ENCODE peak calls at places on chromosomes 6 and 20, in eight cellular contexts. K, W, S, U, X, A, M and Y are unnamed samples.

GRCh38 chr6:154460306-154461071 is 50.0 kb downstream of the CNKSR3 start:
- DNase-seq in X (no peak), A (no peak), U (no peak), M (peak; percentile 51), S (no peak), W (peak; percentile 70), K (peak; percentile 39), Y (no peak)

GRCh38 chr6:28081486-28081751 is 1.1 kb downstream of the ZNF165 start:
- DNase-seq in M (peak; percentile 1), W (no peak), A (no peak), X (no peak), S (no peak), U (peak; percentile 30), K (no peak), Y (no peak)

GRCh38 chr6:6704423-6705060 is 116.0 kb downstream of the LY86 start:
- DNase-seq in M (no peak), K (no peak), W (no peak), A (no peak), S (no peak), U (no peak), X (no peak), Y (no peak)

GRCh38 chr6:18262812-18263560 is 1.3 kb downstream of the DEK start:
- DNase-seq in X (no peak), K (peak; percentile 30), A (no peak), U (peak; percentile 21), W (peak; percentile 53), M (no peak), S (no peak), Y (no peak)

GRCh38 chr20:45014671-45015415 is 48.5 kb downstream of the STK4 start:
- DNase-seq in W (no peak), X (no peak), A (no peak), M (peak; percentile 69), S (no peak), K (peak; percentile 26), U (no peak), Y (no peak)

GRCh38 chr6:9537381-9537780 is 877.5 kb downstream of the TFAP2A start:
- DNase-seq in M (peak; percentile 91), U (no peak), W (peak; percentile 29), X (no peak), K (peak; percentile 74), S (no peak), A (no peak), Y (no peak)

GRCh38 chr20:48563191-48563884 is 264.5 kb downstream of the PREX1 start:
- DNase-seq in M (no peak), S (no peak), X (no peak), K (no peak), U (no peak), W (no peak), A (no peak), Y (no peak)

GRCh38 chr6:64335195-64335594 is 699.6 kb downstream of the PHF3 start:
- DNase-seq in K (no peak), S (no peak), U (no peak), M (no peak), A (no peak), W (peak; percentile 1), X (no peak), Y (no peak)

GRCh38 chr6:21529431-21529830 is 64.1 kb upstream of the SOX4 start:
- DNase-seq in U (no peak), K (no peak), A (no peak), W (no peak), M (no peak), X (no peak), S (no peak), Y (no peak)

GRCh38 chr6:157229733-157230132 is 93.6 kb downstream of the TMEM242 start:
- DNase-seq in U (no peak), W (no peak), K (no peak), S (no peak), X (no peak), A (peak; percentile 28), M (no peak), Y (no peak)

GRCh38 chr6:143583542-143584330 is 72.2 kb upstream of the FUCA2 start:
- DNase-seq in M (no peak), X (no peak), W (no peak), A (no peak), S (no peak), U (no peak), K (no peak), Y (no peak)

GRCh38 chr6:21593927-21594421 is 423 bp downstream of the SOX4 start:
- DNase-seq in K (no peak), U (peak; percentile 12), S (no peak), A (no peak), X (no peak), M (peak; percentile 35), W (no peak), Y (no peak)

GRCh38 chr6:87237804-87238203 is 82.4 kb downstream of the ZNF292 start:
- DNase-seq in A (no peak), S (no peak), M (peak; percentile 21), K (peak; percentile 20), W (peak; percentile 37), X (no peak), U (no peak), Y (no peak)

GRCh38 chr20:33034115-33034514 is 2.7 kb downstream of the BPIFB6 start:
- DNase-seq in S (no peak), K (no peak), X (no peak), U (no peak), M (no peak), A (no peak), W (no peak), Y (no peak)

GRCh38 chr6:28543671-28544131 is 18.0 kb downstream of the GPX5 start:
- DNase-seq in S (peak; percentile 30), K (no peak), M (no peak), X (no peak), U (peak; percentile 20), A (no peak), W (no peak), Y (no peak)

GRCh38 chr6:168737481-168737880 is 296.5 kb downstream of the SMOC2 start:
- DNase-seq in U (no peak), S (no peak), W (peak; percentile 8), A (no peak), M (no peak), X (no peak), K (peak; percentile 29), Y (no peak)

GRCh38 chr20:48652961-48653705 is 174.7 kb downstream of the PREX1 start:
- DNase-seq in A (no peak), X (no peak), W (no peak), K (no peak), U (no peak), M (no peak), S (no peak), Y (peak; percentile 49)

GRCh38 chr20:13220857-13221297 is at the start of gene ISM1:
- DNase-seq in W (no peak), U (peak; percentile 20), M (no peak), X (peak; percentile 43), K (no peak), A (peak; percentile 42), S (peak; percentile 29), Y (peak; percentile 56)

GRCh38 chr6:85355816-85356215 is 94.1 kb upstream of the NT5E start:
- DNase-seq in A (no peak), X (no peak), U (no peak), S (no peak), M (no peak), W (no peak), K (no peak), Y (no peak)

GRCh38 chr20:62063601-62063980 is 2.1 kb downstream of the TAF4 start:
- DNase-seq in S (no peak), X (no peak), A (peak; percentile 61), W (no peak), M (no peak), K (no peak), U (no peak), Y (no peak)

GRCh38 chr6:35519313-35520015 is 6.8 kb upstream of the TULP1 start:
- DNase-seq in K (no peak), A (no peak), S (no peak), X (no peak), U (no peak), M (no peak), W (no peak), Y (no peak)

GRCh38 chr6:40960784-40961430 is 78.1 kb downstream of the UNC5CL start:
- DNase-seq in W (no peak), U (no peak), M (peak; percentile 62), S (no peak), X (no peak), A (peak; percentile 33), K (peak; percentile 38), Y (no peak)

GRCh38 chr6:27318973-27319372 is 6.9 kb upstream of the POM121L2 start:
- DNase-seq in W (no peak), A (no peak), K (no peak), S (no peak), M (no peak), X (no peak), U (no peak), Y (no peak)

GRCh38 chr6:107622269-107622668 is 132.4 kb downstream of the SOBP start:
- DNase-seq in W (no peak), S (no peak), A (no peak), K (no peak), U (no peak), M (no peak), X (no peak), Y (no peak)

GRCh38 chr6:151963001-151963400 is 155.5 kb downstream of the ESR1 start:
- DNase-seq in A (no peak), S (no peak), U (no peak), K (no peak), M (no peak), X (no peak), W (no peak), Y (no peak)

GRCh38 chr6:35072051-35072697 is 69.0 kb downstream of the TCP11 start:
- DNase-seq in U (no peak), W (no peak), A (peak; percentile 76), S (no peak), K (no peak), X (no peak), M (no peak), Y (no peak)

GRCh38 chr20:63043348-63044203 is 36.8 kb upstream of the BHLHE23 start:
- DNase-seq in S (no peak), W (no peak), U (no peak), A (no peak), X (peak; percentile 24), M (no peak), K (no peak), Y (peak; percentile 49)